ENCODE peak calls at places on chromosomes 3 and 15, in six cellular contexts. H is IMR-90; J is astrocyte of the spinal cord; Q is CD8-positive, alpha-beta T cell; M is GM12878; D is psoas muscle. W is an unnamed sample.

GRCh38 chr15:73375755-73376305 is 7.1 kb upstream of the HCN4 start:
- DNase-seq in H (no peak), J (no peak), Q (no peak), M (no peak), D (no peak), W (peak; percentile 4)

GRCh38 chr15:83626171-83626802 is 27.6 kb upstream of the ADAMTSL3 start:
- DNase-seq in H (no peak), J (no peak), Q (no peak), M (no peak), D (no peak), W (no peak)

GRCh38 chr3:31885235-31885634 is 95.8 kb downstream of the OSBPL10 start:
- DNase-seq in H (no peak), J (no peak), Q (no peak), M (no peak), D (no peak), W (no peak)

GRCh38 chr15:101534376-101534970 is 45.0 kb upstream of the PCSK6 start:
- DNase-seq in H (no peak), J (no peak), Q (peak; percentile 31), M (no peak), D (no peak), W (no peak)

GRCh38 chr3:182524711-182525401 is 268.4 kb upstream of the ATP11B start:
- DNase-seq in H (no peak), J (no peak), Q (no peak), M (no peak), D (no peak), W (no peak)

GRCh38 chr3:171824076-171824475 is 13.8 kb upstream of the PLD1 start:
- DNase-seq in H (no peak), J (no peak), Q (no peak), M (no peak), D (no peak), W (no peak)

GRCh38 chr3:3853584-3853983 is 54.4 kb downstream of the LRRN1 start:
- DNase-seq in H (no peak), J (no peak), Q (no peak), M (no peak), D (no peak), W (no peak)

GRCh38 chr3:42728056-42728455 is 25.5 kb upstream of the HHATL start:
- DNase-seq in H (no peak), J (no peak), Q (peak; percentile 13), M (no peak), D (no peak), W (no peak)

GRCh38 chr3:39146083-39146501 is 7.3 kb downstream of the CSRNP1 start:
- DNase-seq in H (no peak), J (no peak), Q (no peak), M (no peak), D (no peak), W (no peak)

GRCh38 chr15:48823237-48823636 is 12.4 kb upstream of the CEP152 start:
- DNase-seq in H (peak; percentile 46), J (peak; percentile 46), Q (no peak), M (no peak), D (no peak), W (peak; percentile 32)

GRCh38 chr15:78642341-78642740 is 1.3 kb upstream of the CHRNB4 start:
- DNase-seq in H (no peak), J (no peak), Q (no peak), M (no peak), D (no peak), W (no peak)

GRCh38 chr15:87219650-87220615 is 1036.6 kb downstream of the NTRK3 start:
- DNase-seq in H (no peak), J (peak; percentile 11), Q (no peak), M (no peak), D (no peak), W (peak; percentile 87)

GRCh38 chr3:106518516-106518915 is 649.7 kb upstream of the CBLB start:
- DNase-seq in H (peak; percentile 55), J (peak; percentile 38), Q (no peak), M (no peak), D (no peak), W (peak; percentile 28)

GRCh38 chr3:184584001-184584891 is 22.7 kb downstream of the EPHB3 start:
- DNase-seq in H (no peak), J (no peak), Q (no peak), M (no peak), D (no peak), W (no peak)
- TF ChIP-seq CTCF in H (no peak), J (peak; percentile 45), Q (no peak), M (no peak), D (no peak), W (no peak)

GRCh38 chr3:29639621-29640290 is 358.9 kb downstream of the RBMS3 start:
- DNase-seq in H (peak; percentile 24), J (peak; percentile 27), Q (no peak), M (no peak), D (no peak), W (no peak)
- TF ChIP-seq CTCF in H (no peak), J (no peak), Q (no peak), M (no peak), D (no peak), W (no peak)

DNA sequence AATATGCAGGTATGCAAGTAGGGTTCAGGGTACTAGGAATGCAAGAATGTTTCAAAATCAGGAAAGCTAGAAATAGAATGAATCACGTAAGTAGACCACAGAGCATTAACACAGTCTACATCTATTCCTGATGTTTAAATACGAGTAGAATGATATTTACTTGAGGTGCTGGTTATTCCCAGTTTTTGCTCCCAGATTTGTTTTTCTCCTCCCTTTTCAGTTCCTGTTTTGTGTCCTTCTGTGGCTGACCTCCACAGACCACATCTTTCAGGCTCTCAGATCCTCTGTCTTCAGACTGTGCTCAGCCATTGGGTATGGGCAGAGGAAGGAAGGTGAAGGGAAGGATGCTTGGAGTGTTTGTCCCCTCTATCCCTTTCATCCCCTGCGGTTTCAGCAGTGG is 276.5 kb downstream of the ZNF621 start:
- DNase-seq in H (no peak), J (peak; percentile 54), Q (no peak), M (no peak), D (no peak), W (no peak)
- TF ChIP-seq CTCF in H (no peak), J (no peak), Q (no peak), M (no peak), D (no peak), W (no peak)

DNA sequence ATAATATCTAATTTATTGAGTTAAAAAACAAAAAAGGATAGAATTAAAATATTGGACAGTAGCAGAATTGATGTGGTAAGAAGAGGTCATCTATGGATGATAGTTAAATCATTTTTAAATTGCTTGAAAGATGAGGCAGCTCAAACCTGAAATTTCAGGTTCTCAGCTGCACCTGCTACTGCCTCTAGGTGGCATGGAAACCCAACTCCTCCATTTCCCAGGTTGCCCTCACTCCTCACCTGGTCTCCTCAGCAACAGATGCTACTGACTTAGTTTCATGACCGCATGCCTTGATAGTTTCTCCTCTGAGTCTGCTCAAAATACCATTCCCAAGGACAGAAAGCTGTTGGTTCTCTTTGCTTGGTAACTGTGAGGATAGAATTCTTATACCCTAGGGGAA is 148.1 kb downstream of the ABHD5 start:
- DNase-seq in H (no peak), J (no peak), Q (no peak), M (no peak), D (no peak), W (no peak)
- TF ChIP-seq CTCF in H (no peak), J (peak; percentile 24), Q (no peak), M (no peak), D (no peak), W (peak; percentile 30)

GRCh38 chr3:8279476-8279875 is 222.1 kb upstream of the LMCD1 start:
- DNase-seq in H (no peak), J (no peak), Q (no peak), M (no peak), D (no peak), W (no peak)
- TF ChIP-seq CTCF in H (no peak), J (no peak), Q (no peak), M (no peak), D (no peak), W (no peak)

GRCh38 chr15:61856295-61856694 is 204.0 kb downstream of the VPS13C start:
- DNase-seq in H (no peak), J (no peak), Q (no peak), M (no peak), D (no peak), W (no peak)
- TF ChIP-seq CTCF in H (no peak), J (no peak), Q (no peak), M (no peak), D (no peak), W (peak; percentile 29)

GRCh38 chr15:88342666-88343065 is 86.1 kb upstream of the NTRK3 start:
- DNase-seq in H (no peak), J (no peak), Q (no peak), M (no peak), D (no peak), W (peak; percentile 56)

GRCh38 chr15:88334436-88334835 is 77.9 kb upstream of the NTRK3 start:
- DNase-seq in H (peak; percentile 13), J (peak; percentile 18), Q (no peak), M (no peak), D (no peak), W (peak; percentile 60)

GRCh38 chr15:88335074-88335473 is 78.5 kb upstream of the NTRK3 start:
- DNase-seq in H (no peak), J (no peak), Q (no peak), M (no peak), D (no peak), W (no peak)

GRCh38 chr15:88341653-88342052 is 85.1 kb upstream of the NTRK3 start:
- DNase-seq in H (no peak), J (no peak), Q (no peak), M (no peak), D (no peak), W (no peak)

GRCh38 chr15:88337993-88338392 is 81.5 kb upstream of the NTRK3 start:
- DNase-seq in H (no peak), J (no peak), Q (no peak), M (no peak), D (no peak), W (no peak)
- TF ChIP-seq CTCF in H (no peak), J (no peak), Q (no peak), M (no peak), D (no peak), W (peak; percentile 57)

W was measured in HFFc6.